ENCODE peak calls at places on chromosomes 4 and X, in seven cellular contexts. C, M, V, Y, T, H and R are unnamed samples.

GRCh38 chrX:135112096-135112729 is 8.1 kb downstream of the ETDB start:
- DNase-seq in C (peak; percentile 32), M (no peak), V (no peak), Y (no peak), T (no peak), H (peak; percentile 42), R (no peak)

GRCh38 chr4:69830529-69831269 is 29.2 kb downstream of the SULT1E1 start:
- DNase-seq in C (no peak), M (no peak), V (no peak), Y (no peak), T (no peak), H (peak; percentile 15), R (peak; percentile 64)

GRCh38 chrX:30308263-30309138 is 689 bp downstream of the NR0B1 start:
- DNase-seq in C (no peak), M (no peak), V (no peak), Y (no peak), T (peak; percentile 8), H (no peak), R (no peak)

GRCh38 chr4:120869511-120870278 is 52.8 kb downstream of the PRDM5 start:
- DNase-seq in C (no peak), M (no peak), V (no peak), Y (no peak), T (no peak), H (no peak), R (no peak)

GRCh38 chrX:136694491-136695087 is 46.6 kb downstream of the CD40LG start:
- DNase-seq in C (peak; percentile 8), M (no peak), V (no peak), Y (peak; percentile 37), T (no peak), H (peak; percentile 64), R (no peak)

GRCh38 chr4:13706716-13707115 is 79.2 kb upstream of the BOD1L1 start:
- DNase-seq in C (no peak), M (no peak), V (no peak), Y (no peak), T (no peak), H (no peak), R (no peak)

GRCh38 chr4:30920043-30920442 is 199.9 kb downstream of the PCDH7 start:
- DNase-seq in C (peak; percentile 73), M (no peak), V (no peak), Y (no peak), T (no peak), H (no peak), R (no peak)

GRCh38 chrX:132292753-132293152 is 73.5 kb upstream of the RAP2C start:
- DNase-seq in C (peak; percentile 15), M (no peak), V (peak; percentile 2), Y (peak; percentile 14), T (no peak), H (peak; percentile 54), R (no peak)

GRCh38 chr4:69563424-69563823 is 67.7 kb upstream of the UGT2B4 start:
- DNase-seq in C (no peak), M (no peak), V (no peak), Y (no peak), T (no peak), H (no peak), R (no peak)